ENCODE peak calls at places on chromosome 14, in six cellular contexts. P is GDM1; Z is AG10803; T is activated naive CD8-positive, alpha-beta T cell treated with anti-CD3 and anti-CD28 coated beads, Interleukin-2, amount 50 U/mL, for 24 hours; I is NCI-H1105; A is stimulated activated CD8-positive, alpha-beta memory T cell treated with anti-CD3 and anti-CD28 coated beads, Interleukin-12 subunit alpha, Interleukin-12 subunit beta, amount 100 ng/mL, for 4 hours. Q is an unnamed sample.

GRCh38 chr14:34175574-34175973 is 224.7 kb upstream of the EGLN3 start:
- DNase-seq in P (no peak), Z (no peak), T (no peak), I (no peak), A (no peak), Q (no peak)

GRCh38 chr14:104318558-104319488 is 180.4 kb downstream of the KIF26A start:
- DNase-seq in P (no peak), Z (no peak), T (no peak), I (no peak), A (no peak), Q (no peak)

GRCh38 chr14:99215277-99215676 is 56.7 kb downstream of the BCL11B start:
- DNase-seq in P (no peak), Z (peak), T (no peak), I (no peak), A (no peak), Q (no peak)

GRCh38 chr14:100486025-100486828 is 101.0 kb downstream of the BEGAIN start:
- DNase-seq in P (peak), Z (peak), T (peak), I (no peak), A (peak), Q (no peak)

GRCh38 chr14:50619569-50620141 is 48.5 kb downstream of the SAV1 start:
- DNase-seq in P (peak), Z (peak), T (no peak), I (peak), A (no peak), Q (no peak)

GRCh38 chr14:32434180-32434579 is 105.1 kb downstream of the AKAP6 start:
- DNase-seq in P (no peak), Z (no peak), T (no peak), I (no peak), A (no peak), Q (no peak)

GRCh38 chr14:23285530-23286019 is 357 bp downstream of the HOMEZ start:
- DNase-seq in P (no peak), Z (no peak), T (no peak), I (no peak), A (no peak), Q (no peak)

GRCh38 chr14:79659995-79660975 is 551.0 kb downstream of the DIO2 start:
- DNase-seq in P (no peak), Z (no peak), T (no peak), I (no peak), A (no peak), Q (no peak)

GRCh38 chr14:60008042-60008441 is 83.7 kb upstream of the PCNX4 start:
- DNase-seq in P (no peak), Z (no peak), T (no peak), I (no peak), A (no peak), Q (no peak)

GRCh38 chr14:95577067-95577800 is 42.4 kb downstream of the GLRX5 start:
- DNase-seq in P (no peak), Z (no peak), T (no peak), I (no peak), A (no peak), Q (no peak)

GRCh38 chr14:106044515-106044914 is 518.1 kb downstream of the TMEM121 start:
- DNase-seq in P (no peak), Z (no peak), T (no peak), I (no peak), A (no peak), Q (no peak)

GRCh38 chr14:54348923-54349615 is 47.7 kb upstream of the CDKN3 start:
- DNase-seq in P (no peak), Z (peak), T (no peak), I (no peak), A (no peak), Q (peak)

GRCh38 chr14:64303471-64303917 is 9.3 kb upstream of the ESR2 start:
- DNase-seq in P (no peak), Z (peak), T (no peak), I (peak), A (no peak), Q (no peak)

GRCh38 chr14:99513946-99514551 is 32.8 kb downstream of the CCNK start:
- DNase-seq in P (no peak), Z (no peak), T (no peak), I (no peak), A (no peak), Q (no peak)

GRCh38 chr14:39680777-39681176 is 248.5 kb upstream of the FBXO33 start:
- DNase-seq in P (no peak), Z (no peak), T (no peak), I (no peak), A (no peak), Q (no peak)

GRCh38 chr14:75558440-75558839 is 20.0 kb upstream of the FLVCR2 start:
- DNase-seq in P (no peak), Z (no peak), T (no peak), I (no peak), A (no peak), Q (no peak)

GRCh38 chr14:38129705-38130104 is 78.0 kb upstream of the SSTR1 start:
- DNase-seq in P (no peak), Z (no peak), T (peak), I (no peak), A (peak), Q (no peak)

GRCh38 chr14:71001742-71002141 is 94.5 kb downstream of the PCNX1 start:
- DNase-seq in P (no peak), Z (no peak), T (no peak), I (no peak), A (no peak), Q (no peak)

GRCh38 chr14:74302160-74302628 is 540 bp downstream of the ABCD4 start:
- DNase-seq in P (no peak), Z (peak), T (no peak), I (no peak), A (no peak), Q (no peak)

GRCh38 chr14:56422703-56423213 is 156.8 kb upstream of the TMEM260 start:
- DNase-seq in P (no peak), Z (peak), T (no peak), I (peak), A (no peak), Q (no peak)

Q was measured in anterior cingulate cortex.